ENCODE peak calls at places on chromosomes 1 and 21, in four cellular contexts. Z is GM12878, I is SK-N-SH, E is H1. O is an unnamed sample.

GRCh38 chr1:40382601-40383000 is 9.1 kb downstream of the SMAP2 start:
- DNase-seq in Z (no peak), I (no peak), E (no peak), O (no peak)

GRCh38 chr1:87812881-87813577 is 484.3 kb downstream of the LMO4 start:
- DNase-seq in Z (peak; percentile 12), I (no peak), E (no peak), O (no peak)

GRCh38 chr1:4743978-4744750 is 89.8 kb downstream of the AJAP1 start:
- DNase-seq in Z (no peak), I (no peak), E (no peak), O (no peak)

GRCh38 chr1:100188617-100189016 is 10.6 kb upstream of the LRRC39 start:
- DNase-seq in Z (peak; percentile 31), I (peak; percentile 45), E (no peak), O (no peak)

GRCh38 chr1:101291562-101292035 is 54.8 kb downstream of the S1PR1 start:
- DNase-seq in Z (no peak), I (no peak), E (no peak), O (peak; percentile 83)

GRCh38 chr1:30343562-30343961 is 379.8 kb downstream of the MATN1 start:
- DNase-seq in Z (no peak), I (no peak), E (no peak), O (no peak)

GRCh38 chr1:68213843-68214242 is 18.5 kb downstream of the WLS start:
- DNase-seq in Z (no peak), I (peak; percentile 22), E (no peak), O (peak; percentile 3)

GRCh38 chr1:56774067-56774609 is 45.1 kb downstream of the FYB2 start:
- DNase-seq in Z (no peak), I (no peak), E (no peak), O (no peak)

GRCh38 chr1:66557157-66557556 is 23.2 kb downstream of the SGIP1 start:
- DNase-seq in Z (no peak), I (no peak), E (no peak), O (no peak)

GRCh38 chr1:204323887-204324286 is 35.8 kb downstream of the PLEKHA6 start:
- DNase-seq in Z (no peak), I (no peak), E (no peak), O (no peak)

GRCh38 chr1:164440222-164440621 is 118.8 kb upstream of the PBX1 start:
- DNase-seq in Z (no peak), I (peak; percentile 22), E (no peak), O (no peak)

GRCh38 chr1:41714613-41715389 is 203.9 kb downstream of the HIVEP3 start:
- DNase-seq in Z (no peak), I (peak; percentile 85), E (no peak), O (no peak)

GRCh38 chr21:35352066-35352770 is 303.1 kb upstream of the RUNX1 start:
- DNase-seq in Z (no peak), I (no peak), E (no peak), O (no peak)

GRCh38 chr1:169109561-169110134 is 3.2 kb downstream of the ATP1B1 start:
- DNase-seq in Z (no peak), I (peak; percentile 70), E (no peak), O (peak; percentile 97)

GRCh38 chr1:10779201-10779600 is 17.2 kb downstream of the CASZ1 start:
- DNase-seq in Z (no peak), I (no peak), E (no peak), O (no peak)

GRCh38 chr1:83822206-83822605 is 176.7 kb downstream of the TTLL7 start:
- DNase-seq in Z (no peak), I (no peak), E (no peak), O (no peak)

GRCh38 chr1:206456577-206457375 is 13.5 kb upstream of the IKBKE start:
- DNase-seq in Z (no peak), I (no peak), E (no peak), O (no peak)

GRCh38 chr1:31705080-31705866 is 1.5 kb upstream of the COL16A1 start:
- DNase-seq in Z (no peak), I (peak; percentile 62), E (peak; percentile 80), O (peak; percentile 68)

GRCh38 chr1:79376106-79376505 is 369.6 kb upstream of the ADGRL4 start:
- DNase-seq in Z (no peak), I (no peak), E (no peak), O (no peak)

GRCh38 chr21:42496120-42496838 is at the start of gene RSPH1:
- DNase-seq in Z (peak; percentile 96), I (peak; percentile 97), E (peak; percentile 99), O (peak; percentile 93)
- TF ChIP-seq TCF12 in Z (no peak), I (no peak), E (peak; percentile 6), O (no peak)

GRCh38 chr1:221724931-221725605 is 16.8 kb downstream of the DUSP10 start:
- DNase-seq in Z (no peak), I (no peak), E (no peak), O (no peak)

GRCh38 chr1:221725683-221726330 is 16.1 kb downstream of the DUSP10 start:
- DNase-seq in Z (no peak), I (no peak), E (no peak), O (no peak)

GRCh38 chr1:221722254-221723017 is 19.5 kb downstream of the DUSP10 start:
- DNase-seq in Z (no peak), I (no peak), E (no peak), O (no peak)

GRCh38 chr1:221723918-221724263 is 18.0 kb downstream of the DUSP10 start:
- DNase-seq in Z (no peak), I (no peak), E (no peak), O (no peak)

DNA sequence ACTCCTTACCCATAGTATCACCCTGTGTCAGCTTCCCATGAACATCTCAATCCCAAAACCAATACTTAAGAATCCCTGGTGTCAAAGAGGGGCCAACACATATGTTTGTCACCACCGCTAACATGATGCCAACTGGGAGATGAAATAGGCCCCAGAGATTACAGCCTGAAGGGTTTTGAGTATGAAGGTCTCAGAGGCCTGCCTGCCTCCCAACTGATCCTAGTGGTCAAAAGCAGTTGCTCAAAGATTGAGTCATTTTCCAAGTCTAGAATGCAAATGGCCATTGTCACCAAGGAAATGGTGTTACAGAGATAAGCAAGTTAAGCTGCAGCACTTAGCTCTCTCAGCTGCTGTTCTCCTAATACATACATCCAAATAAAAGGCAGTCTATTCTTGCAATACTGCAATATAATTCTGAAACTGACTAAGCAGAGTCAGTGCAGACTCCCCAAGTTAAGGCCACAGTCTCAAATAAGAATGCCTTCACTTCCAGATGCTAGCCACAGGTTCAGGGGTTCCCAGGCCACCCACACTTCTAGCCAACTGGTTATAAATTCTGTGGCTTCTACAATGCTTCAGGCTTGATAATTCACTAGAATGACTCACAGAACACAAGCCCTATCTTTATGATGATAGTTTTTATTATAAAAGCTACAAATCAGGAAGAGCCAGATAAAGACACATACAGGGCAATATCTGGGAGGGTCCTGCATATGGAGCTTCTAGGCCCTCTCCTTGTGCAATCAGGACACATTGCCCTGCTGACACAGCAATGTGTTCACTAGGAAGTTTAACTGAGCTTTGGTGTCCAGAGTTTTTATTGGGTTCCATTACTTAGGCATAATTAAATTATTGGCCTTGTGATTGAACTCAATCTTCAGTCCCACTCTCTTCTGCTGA is 18.6 kb downstream of the DUSP10 start:
- DNase-seq in Z (no peak), I (no peak), E (no peak), O (no peak)
- TF ChIP-seq TCF12 in Z (no peak), I (no peak), E (no peak), O (no peak)

GRCh38 chr1:53286950-53287349 is 40.9 kb downstream of the LRP8 start:
- DNase-seq in Z (no peak), I (peak; percentile 70), E (no peak), O (no peak)
- TF ChIP-seq TCF12 in Z (no peak), I (no peak), E (no peak), O (no peak)

GRCh38 chr1:21510113-21510493 is 880 bp downstream of the ALPL start:
- DNase-seq in Z (no peak), I (no peak), E (peak; percentile 77), O (no peak)
- TF ChIP-seq TCF12 in Z (no peak), I (no peak), E (no peak), O (no peak)

GRCh38 chr1:230146709-230147108 is 79.7 kb downstream of the GALNT2 start:
- DNase-seq in Z (no peak), I (no peak), E (no peak), O (no peak)

GRCh38 chr1:230144765-230145504 is 77.9 kb downstream of the GALNT2 start:
- DNase-seq in Z (no peak), I (no peak), E (no peak), O (no peak)

GRCh38 chr1:230145953-230146476 is 79.0 kb downstream of the GALNT2 start:
- DNase-seq in Z (no peak), I (no peak), E (no peak), O (no peak)

GRCh38 chr1:230144010-230144614 is 77.1 kb downstream of the GALNT2 start:
- DNase-seq in Z (no peak), I (no peak), E (no peak), O (peak; percentile 16)

GRCh38 chr1:230145505-230145899 is 78.5 kb downstream of the GALNT2 start:
- DNase-seq in Z (no peak), I (peak; percentile 58), E (no peak), O (no peak)
- TF ChIP-seq TCF12 in Z (no peak), I (no peak), E (no peak), O (no peak)

GRCh38 chr1:46342084-46342656 is 1.6 kb downstream of the NSUN4 start:
- DNase-seq in Z (peak; percentile 56), I (peak; percentile 26), E (no peak), O (no peak)

GRCh38 chr1:46343351-46343695 is 2.7 kb downstream of the NSUN4 start:
- DNase-seq in Z (no peak), I (no peak), E (no peak), O (no peak)

GRCh38 chr1:46342677-46343350 is 2.2 kb downstream of the NSUN4 start:
- DNase-seq in Z (no peak), I (no peak), E (no peak), O (no peak)

GRCh38 chr1:46340404-46341221 is at the start of gene NSUN4:
- DNase-seq in Z (peak; percentile 69), I (peak; percentile 88), E (peak; percentile 79), O (peak; percentile 85)

GRCh38 chr1:46341222-46342083 is 846 bp downstream of the NSUN4 start:
- DNase-seq in Z (no peak), I (no peak), E (no peak), O (no peak)
- TF ChIP-seq TCF12 in Z (no peak), I (no peak), E (no peak), O (no peak)